ENCODE peak calls at places on chromosomes 11 and 22, in four cellular contexts. F is psoas muscle, C is left ventricle myocardium inferior, I is Peyer's patch. P is an unnamed sample.

GRCh38 chr11:33617672-33618362 is 82.8 kb downstream of the C11orf91 start:
- DNase-seq in F (no peak), C (no peak), I (no peak), P (no peak)

GRCh38 chr11:122229078-122229477 is 113.1 kb upstream of the BLID start:
- DNase-seq in F (no peak), C (no peak), I (no peak), P (no peak)

GRCh38 chr22:23086263-23086662 is 15.9 kb downstream of the GNAZ start:
- DNase-seq in F (no peak), C (no peak), I (no peak), P (no peak)

GRCh38 chr11:79206951-79207350 is 233.9 kb downstream of the TENM4 start:
- DNase-seq in F (no peak), C (no peak), I (no peak), P (no peak)

GRCh38 chr11:118449316-118449918 is 13.1 kb downstream of the KMT2A start:
- DNase-seq in F (no peak), C (no peak), I (no peak), P (no peak)

GRCh38 chr11:65298131-65298535 is 16.5 kb upstream of the CDC42EP2 start:
- DNase-seq in F (peak; percentile 83), C (peak; percentile 93), I (no peak), P (no peak)

GRCh38 chr22:44544523-44545433 is 46.7 kb upstream of the RTL6 start:
- DNase-seq in F (no peak), C (no peak), I (no peak), P (no peak)

GRCh38 chr22:44729391-44730012 is 22.9 kb upstream of the ARHGAP8 start:
- DNase-seq in F (peak; percentile 60), C (peak; percentile 57), I (no peak), P (no peak)

GRCh38 chr11:70502677-70503076 is 104.3 kb downstream of the CTTN start:
- DNase-seq in F (no peak), C (peak; percentile 5), I (no peak), P (peak; percentile 3)

GRCh38 chr11:130337281-130338089 is 22.8 kb upstream of the ZBTB44 start:
- DNase-seq in F (no peak), C (no peak), I (no peak), P (no peak)

GRCh38 chr11:110373061-110373702 is 56.6 kb upstream of the FDX1 start:
- DNase-seq in F (no peak), C (no peak), I (no peak), P (no peak)

GRCh38 chr11:65437436-65438227 is 15.0 kb downstream of the NEAT1 start:
- DNase-seq in F (no peak), C (no peak), I (peak; percentile 15), P (no peak)

GRCh38 chr11:36363361-36364272 is 67.5 kb downstream of the PRR5L start:
- DNase-seq in F (no peak), C (no peak), I (no peak), P (no peak)

GRCh38 chr11:129917231-129917630 is 21.9 kb upstream of the NFRKB start:
- DNase-seq in F (no peak), C (no peak), I (no peak), P (no peak)

GRCh38 chr22:28594784-28595324 is 84.8 kb downstream of the TTC28 start:
- DNase-seq in F (no peak), C (no peak), I (no peak), P (no peak)

GRCh38 chr11:73652046-73652730 is 5.8 kb downstream of the PLEKHB1 start:
- DNase-seq in F (no peak), C (no peak), I (no peak), P (no peak)
- H3K27ac ChIP-seq in F (no peak overlapping the region), C (no peak overlapping the region), I (no peak overlapping the region), P (no peak overlapping the region)

GRCh38 chr22:48513929-48514328 is 1313.7 kb downstream of the BRD1 start:
- DNase-seq in F (no peak), C (no peak), I (no peak), P (no peak)

GRCh38 chr22:48515571-48516200 is 1312.0 kb downstream of the BRD1 start:
- DNase-seq in F (no peak), C (no peak), I (no peak), P (no peak)

GRCh38 chr22:48513446-48513845 is 1314.2 kb downstream of the BRD1 start:
- DNase-seq in F (no peak), C (no peak), I (no peak), P (no peak)

GRCh38 chr22:48517039-48518030 is 1310.3 kb downstream of the BRD1 start:
- DNase-seq in F (no peak), C (no peak), I (no peak), P (peak; percentile 45)

GRCh38 chr22:48516571-48516970 is 1311.1 kb downstream of the BRD1 start:
- DNase-seq in F (no peak), C (no peak), I (no peak), P (no peak)
- H3K27ac ChIP-seq in F (no peak overlapping the region), C (no peak overlapping the region), I (no peak overlapping the region), P (no peak overlapping the region)

GRCh38 chr22:27213291-27213690 is 555.9 kb downstream of the MIAT start:
- DNase-seq in F (no peak), C (no peak), I (no peak), P (no peak)

GRCh38 chr22:27213766-27214581 is 556.6 kb downstream of the MIAT start:
- DNase-seq in F (peak; percentile 84), C (peak; percentile 77), I (no peak), P (no peak)

GRCh38 chr22:27212617-27213177 is 555.3 kb downstream of the MIAT start:
- DNase-seq in F (peak; percentile 60), C (peak; percentile 33), I (peak; percentile 18), P (peak; percentile 70)

GRCh38 chr22:27210111-27210739 is 552.8 kb downstream of the MIAT start:
- DNase-seq in F (no peak), C (no peak), I (no peak), P (no peak)

DNA sequence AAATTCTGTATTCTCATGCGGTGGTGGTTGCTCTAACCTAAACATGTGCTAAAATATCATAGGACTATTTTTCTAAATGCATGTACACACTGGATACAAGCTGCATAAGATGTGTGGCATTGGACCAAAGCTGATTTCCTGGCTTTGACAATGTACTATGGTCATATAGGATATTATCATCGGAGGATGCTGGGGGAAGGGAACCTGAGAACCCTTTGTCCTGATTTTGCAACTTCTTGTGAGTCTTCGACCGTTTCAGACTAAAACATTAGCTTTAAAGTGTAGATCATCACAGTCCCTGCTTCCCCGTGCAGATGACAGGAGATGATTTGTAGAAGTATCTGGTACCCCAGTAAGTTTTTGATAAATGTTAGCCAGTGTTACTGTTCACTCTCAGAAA is 554.7 kb downstream of the MIAT start:
- DNase-seq in F (no peak), C (no peak), I (no peak), P (no peak)
- H3K27ac ChIP-seq in F (no peak overlapping the region), C (peak overlapping the region; percentile 63), I (peak overlapping the region; percentile 15), P (no peak overlapping the region)

GRCh38 chr22:37552560-37553163 is 7.6 kb upstream of the CDC42EP1 start:
- DNase-seq in F (peak; percentile 39), C (peak; percentile 71), I (no peak), P (peak; percentile 60)

GRCh38 chr22:37547249-37547741 is 13.0 kb upstream of the CDC42EP1 start:
- DNase-seq in F (no peak), C (no peak), I (no peak), P (no peak)

GRCh38 chr22:37551981-37552380 is 8.3 kb upstream of the CDC42EP1 start:
- DNase-seq in F (no peak), C (no peak), I (no peak), P (no peak)

GRCh38 chr22:37546436-37547248 is 13.6 kb upstream of the CDC42EP1 start:
- DNase-seq in F (peak; percentile 75), C (peak; percentile 78), I (peak; percentile 33), P (no peak)

DNA sequence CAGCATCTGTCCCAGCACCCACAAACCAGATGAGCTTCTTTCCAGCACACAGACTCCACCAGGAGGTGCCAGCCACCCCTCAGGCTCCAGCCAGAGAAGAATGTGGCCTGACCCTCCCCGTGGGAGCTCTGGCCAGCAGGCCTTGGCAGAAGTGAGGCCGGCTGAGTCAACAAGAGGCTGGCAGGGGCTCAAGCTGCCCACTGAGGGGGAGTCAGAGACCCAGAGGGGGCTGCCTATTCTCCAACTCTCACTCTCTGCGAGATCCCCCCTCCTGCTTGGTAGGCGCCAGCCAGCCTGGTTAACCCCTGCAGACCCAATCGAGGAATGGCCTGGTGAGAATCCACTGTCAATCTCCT is 10.6 kb upstream of the CDC42EP1 start:
- DNase-seq in F (peak; percentile 50), C (no peak), I (no peak), P (no peak)
- H3K27ac ChIP-seq in F (no peak overlapping the region), C (peak overlapping the region; percentile 90), I (no peak overlapping the region), P (no peak overlapping the region)

GRCh38 chr11:5689551-5689983 is at the start of gene TRIM22:
- DNase-seq in F (no peak), C (peak; percentile 20), I (peak; percentile 73), P (no peak)

GRCh38 chr11:5690736-5691135 is 1.1 kb downstream of the TRIM22 start:
- DNase-seq in F (no peak), C (no peak), I (no peak), P (no peak)

GRCh38 chr11:5690216-5690615 is 626 bp downstream of the TRIM22 start:
- DNase-seq in F (no peak), C (no peak), I (no peak), P (no peak)

GRCh38 chr11:5694642-5695041 is 5.1 kb downstream of the TRIM22 start:
- DNase-seq in F (no peak), C (no peak), I (no peak), P (no peak)

DNA sequence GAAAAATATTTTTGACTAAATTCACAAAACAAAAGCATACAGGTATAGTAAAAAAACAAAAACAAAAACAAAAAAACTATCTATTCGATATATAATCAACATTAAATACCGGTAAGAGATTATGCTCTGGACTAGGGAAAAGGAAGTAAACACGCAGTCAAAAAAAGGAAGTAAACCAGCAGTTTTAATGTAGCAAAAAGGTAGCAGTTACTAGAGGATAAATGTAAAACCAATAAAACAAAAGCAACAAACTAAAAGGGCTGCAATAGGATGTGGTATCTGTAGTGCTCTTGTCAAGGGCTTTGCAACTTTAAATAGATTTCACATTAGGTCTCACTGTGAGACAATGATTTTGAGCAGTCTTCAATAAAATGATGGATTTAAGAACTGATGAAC is 2.4 kb downstream of the TRIM22 start:
- DNase-seq in F (no peak), C (no peak), I (no peak), P (no peak)
- H3K27ac ChIP-seq in F (no peak overlapping the region), C (peak overlapping the region; percentile 90), I (no peak overlapping the region), P (no peak overlapping the region)

GRCh38 chr11:45860764-45861510 is 13.7 kb downstream of the CRY2 start:
- DNase-seq in F (no peak), C (no peak), I (no peak), P (no peak)
- H3K27ac ChIP-seq in F (peak overlapping the region; percentile 84), C (peak overlapping the region; percentile 99), I (no peak overlapping the region), P (no peak overlapping the region)

P was measured in WERI-Rb-1.